ENCODE peak calls at places on chromosomes 4 and X, in six cellular contexts. One of them, this sample, is unnamed.

GRCh38 chr4:89307446-89308160 is at the start of gene GPRIN3:
- DNase-seq in H9: peak; percentile 79
- DNase-seq in transverse colon: peak; percentile 66
- DNase-seq in tibial artery: peak; percentile 36
- DNase-seq in pancreas: peak; percentile 86
- DNase-seq in cardiac muscle cell: peak; percentile 71
- DNase-seq in this sample: peak; percentile 21

GRCh38 chr4:113243312-113243711 is 193.9 kb downstream of the ANK2 start:
- DNase-seq in cardiac muscle cell: no peak
- DNase-seq in tibial artery: no peak
- DNase-seq in pancreas: no peak
- DNase-seq in H9: no peak
- DNase-seq in transverse colon: no peak
- DNase-seq in this sample: no peak

GRCh38 chrX:22081475-22082092 is 49.5 kb downstream of the PHEX start:
- DNase-seq in pancreas: no peak
- DNase-seq in transverse colon: peak; percentile 53
- DNase-seq in cardiac muscle cell: peak; percentile 80
- DNase-seq in H9: peak; percentile 50
- DNase-seq in tibial artery: peak; percentile 45
- DNase-seq in this sample: peak; percentile 8

GRCh38 chr4:174138616-174139015 is 144.9 kb downstream of the FBXO8 start:
- DNase-seq in H9: no peak
- DNase-seq in pancreas: no peak
- DNase-seq in tibial artery: no peak
- DNase-seq in cardiac muscle cell: no peak
- DNase-seq in transverse colon: no peak
- DNase-seq in this sample: no peak

GRCh38 chr4:39883645-39884044 is 94.1 kb downstream of the PDS5A start:
- DNase-seq in H9: no peak
- DNase-seq in cardiac muscle cell: no peak
- DNase-seq in pancreas: no peak
- DNase-seq in transverse colon: no peak
- DNase-seq in tibial artery: no peak
- DNase-seq in this sample: no peak

GRCh38 chrX:64206556-64207162 is 1.2 kb upstream of the AMER1 start:
- DNase-seq in cardiac muscle cell: peak; percentile 51
- DNase-seq in H9: no peak
- DNase-seq in tibial artery: no peak
- DNase-seq in transverse colon: peak; percentile 10
- DNase-seq in pancreas: peak; percentile 46
- DNase-seq in this sample: no peak

GRCh38 chr4:160745126-160745525 is 1418.7 kb downstream of the FSTL5 start:
- DNase-seq in pancreas: no peak
- DNase-seq in H9: no peak
- DNase-seq in cardiac muscle cell: no peak
- DNase-seq in tibial artery: no peak
- DNase-seq in transverse colon: no peak
- DNase-seq in this sample: no peak

GRCh38 chr4:119785963-119786362 is 157.4 kb upstream of the PDE5A start:
- DNase-seq in transverse colon: peak; percentile 34
- DNase-seq in H9: no peak
- DNase-seq in tibial artery: no peak
- DNase-seq in cardiac muscle cell: no peak
- DNase-seq in pancreas: no peak
- DNase-seq in this sample: no peak

GRCh38 chrX:42290608-42291007 is 367.3 kb upstream of the CASK start:
- DNase-seq in tibial artery: no peak
- DNase-seq in cardiac muscle cell: no peak
- DNase-seq in transverse colon: no peak
- DNase-seq in pancreas: no peak
- DNase-seq in H9: no peak
- DNase-seq in this sample: no peak

GRCh38 chr4:84697615-84698201 is 114.8 kb downstream of the CDS1 start:
- DNase-seq in H9: no peak
- DNase-seq in pancreas: no peak
- DNase-seq in cardiac muscle cell: no peak
- DNase-seq in transverse colon: no peak
- DNase-seq in tibial artery: no peak
- DNase-seq in this sample: no peak

GRCh38 chr4:186624951-186625350 is 69.6 kb upstream of the MTNR1A start:
- DNase-seq in cardiac muscle cell: peak; percentile 18
- DNase-seq in transverse colon: no peak
- DNase-seq in pancreas: no peak
- DNase-seq in tibial artery: no peak
- DNase-seq in H9: no peak
- DNase-seq in this sample: no peak

GRCh38 chr4:114692958-114693357 is 94.4 kb downstream of the UGT8 start:
- DNase-seq in cardiac muscle cell: no peak
- DNase-seq in transverse colon: no peak
- DNase-seq in pancreas: no peak
- DNase-seq in tibial artery: no peak
- DNase-seq in H9: no peak
- DNase-seq in this sample: no peak

GRCh38 chr4:41369680-41370079 is 113.0 kb downstream of the UCHL1 start:
- DNase-seq in pancreas: no peak
- DNase-seq in H9: no peak
- DNase-seq in transverse colon: no peak
- DNase-seq in tibial artery: peak; percentile 70
- DNase-seq in cardiac muscle cell: no peak
- DNase-seq in this sample: no peak

DNA sequence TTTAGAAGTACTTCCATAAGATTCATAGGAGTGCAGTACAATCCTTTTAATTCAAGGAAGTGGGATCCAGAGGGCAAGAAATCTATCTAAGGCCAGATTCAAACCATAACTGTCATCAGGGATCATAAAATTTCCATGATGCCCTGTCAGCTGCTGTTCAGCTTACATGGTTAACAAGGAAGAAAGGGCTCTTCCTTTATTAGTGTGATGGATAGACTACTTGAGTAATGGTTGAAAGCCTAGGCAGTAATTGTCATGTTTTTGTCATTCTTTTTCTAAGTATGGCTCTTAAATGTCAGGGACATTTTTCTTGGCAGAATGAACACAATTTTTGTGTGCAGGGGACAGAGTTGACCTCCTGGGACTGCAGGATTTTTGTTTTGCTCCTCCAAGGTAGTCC is 159.8 kb upstream of the CXCL13 start:
- DNase-seq in pancreas: no peak
- DNase-seq in cardiac muscle cell: no peak
- DNase-seq in tibial artery: no peak
- DNase-seq in transverse colon: no peak
- DNase-seq in H9: no peak
- DNase-seq in this sample: no peak
- H3K27ac ChIP-seq in pancreas: no peak overlapping the region
- H3K27ac ChIP-seq in cardiac muscle cell: no peak overlapping the region
- H3K27ac ChIP-seq in tibial artery: peak overlapping the region; percentile 8
- H3K27ac ChIP-seq in transverse colon: no peak overlapping the region
- H3K27ac ChIP-seq in H9: no peak overlapping the region
- H3K27ac ChIP-seq in this sample: no peak overlapping the region

DNA sequence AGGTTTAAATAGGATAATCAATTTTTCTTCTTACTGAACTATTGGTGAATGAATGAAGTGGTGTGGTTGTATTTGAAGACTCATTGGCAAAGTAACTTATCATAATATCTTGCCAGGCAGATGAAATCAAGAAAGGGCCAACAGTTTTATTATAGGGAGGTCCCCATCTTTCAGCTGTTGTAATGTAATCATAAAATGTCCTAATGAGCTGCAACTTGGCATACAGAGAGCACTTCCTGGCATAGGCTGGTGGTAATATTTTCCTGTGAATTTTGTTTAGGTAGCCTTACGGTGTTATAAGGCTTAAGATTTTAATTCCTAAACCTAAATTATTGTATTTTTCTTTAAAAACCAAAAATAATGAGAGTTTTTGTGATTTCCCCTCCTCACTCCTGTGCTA is 17.5 kb downstream of the FHIP1A start:
- DNase-seq in cardiac muscle cell: no peak
- DNase-seq in H9: no peak
- DNase-seq in pancreas: no peak
- DNase-seq in transverse colon: no peak
- DNase-seq in tibial artery: no peak
- DNase-seq in this sample: no peak
- H3K27ac ChIP-seq in cardiac muscle cell: no peak overlapping the region
- H3K27ac ChIP-seq in H9: no peak overlapping the region
- H3K27ac ChIP-seq in pancreas: no peak overlapping the region
- H3K27ac ChIP-seq in transverse colon: peak overlapping the region; percentile 53
- H3K27ac ChIP-seq in tibial artery: no peak overlapping the region
- H3K27ac ChIP-seq in this sample: no peak overlapping the region

GRCh38 chr4:53763813-53764597 is 172.7 kb upstream of the LNX1 start:
- DNase-seq in pancreas: no peak
- DNase-seq in tibial artery: no peak
- DNase-seq in H9: no peak
- DNase-seq in transverse colon: no peak
- DNase-seq in cardiac muscle cell: no peak
- DNase-seq in this sample: no peak
- H3K27ac ChIP-seq in pancreas: no peak overlapping the region
- H3K27ac ChIP-seq in tibial artery: no peak overlapping the region
- H3K27ac ChIP-seq in H9: no peak overlapping the region
- H3K27ac ChIP-seq in transverse colon: peak overlapping the region; percentile 6
- H3K27ac ChIP-seq in cardiac muscle cell: no peak overlapping the region
- H3K27ac ChIP-seq in this sample: no peak overlapping the region

GRCh38 chr4:12492730-12493398 is 991.3 kb downstream of the RAB28 start:
- DNase-seq in H9: no peak
- DNase-seq in tibial artery: no peak
- DNase-seq in cardiac muscle cell: no peak
- DNase-seq in pancreas: no peak
- DNase-seq in transverse colon: no peak
- DNase-seq in this sample: no peak

GRCh38 chr4:12488672-12489071 is 995.5 kb downstream of the RAB28 start:
- DNase-seq in cardiac muscle cell: peak; percentile 89
- DNase-seq in pancreas: no peak
- DNase-seq in transverse colon: no peak
- DNase-seq in H9: no peak
- DNase-seq in tibial artery: no peak
- DNase-seq in this sample: no peak

DNA sequence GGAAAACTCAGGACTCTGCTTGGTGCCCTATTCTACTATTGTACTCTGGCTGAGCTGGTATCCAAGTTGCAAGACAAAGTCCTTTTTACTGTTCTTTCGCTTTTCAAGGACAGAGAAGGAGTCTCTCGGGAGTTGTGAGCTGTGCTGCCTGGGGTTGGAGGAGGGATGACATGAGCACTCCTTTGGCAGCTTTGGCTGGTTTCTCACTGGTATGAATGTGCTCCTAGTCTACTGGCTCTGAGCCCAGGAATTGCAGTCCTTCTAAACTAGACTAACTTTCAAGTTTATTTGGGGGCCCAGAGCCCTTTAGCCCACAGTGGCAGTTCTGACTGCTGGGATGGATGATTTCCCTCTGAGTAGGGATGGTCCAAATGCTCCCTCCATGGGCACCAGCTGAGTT is 997.1 kb downstream of the RAB28 start:
- DNase-seq in tibial artery: no peak
- DNase-seq in H9: no peak
- DNase-seq in pancreas: no peak
- DNase-seq in transverse colon: no peak
- DNase-seq in cardiac muscle cell: peak; percentile 13
- DNase-seq in this sample: no peak
- H3K27ac ChIP-seq in tibial artery: no peak overlapping the region
- H3K27ac ChIP-seq in H9: no peak overlapping the region
- H3K27ac ChIP-seq in pancreas: no peak overlapping the region
- H3K27ac ChIP-seq in transverse colon: no peak overlapping the region
- H3K27ac ChIP-seq in cardiac muscle cell: peak overlapping the region; percentile 43
- H3K27ac ChIP-seq in this sample: no peak overlapping the region